ENCODE peak calls at places on chromosomes 5 and 9, in five cellular contexts. S, T, J, E and A are unnamed samples. For H3K79me2, the result is how much of the 10 kb centered on the place peaks cover.

GRCh38 chr5:32278403-32278802 is 34.3 kb downstream of the MTMR12 start:
- DNase-seq in T (no peak), E (no peak), J (no peak), S (no peak), A (peak)

GRCh38 chr5:61207884-61208283 is 45.6 kb upstream of the SMIM15 start:
- DNase-seq in E (no peak), T (no peak), J (no peak), S (no peak), A (peak)

GRCh38 chr9:36396985-36397384 is 3.1 kb downstream of the RNF38 start:
- DNase-seq in J (no peak), E (no peak), T (no peak), S (no peak), A (no peak)

GRCh38 chr9:16986441-16987387 is 116.2 kb upstream of the BNC2 start:
- DNase-seq in E (no peak), S (no peak), T (no peak), J (no peak), A (peak)

GRCh38 chr5:140220698-140221064 is 45.7 kb downstream of the CYSTM1 start:
- DNase-seq in E (no peak), T (no peak), S (no peak), J (no peak), A (no peak)

GRCh38 chr9:80892703-80893102 is 796.6 kb downstream of the TLE1 start:
- DNase-seq in T (no peak), J (no peak), S (no peak), E (no peak), A (no peak)

GRCh38 chr9:81479573-81479972 is 209.8 kb downstream of the TLE1 start:
- DNase-seq in S (no peak), J (no peak), T (no peak), E (no peak), A (no peak)

GRCh38 chr5:38134750-38135330 is 123.5 kb upstream of the EGFLAM start:
- DNase-seq in E (no peak), S (no peak), J (no peak), T (no peak), A (no peak)

GRCh38 chr9:108205276-108205675 is 650.5 kb downstream of the ACTL7B start:
- DNase-seq in T (no peak), S (no peak), E (no peak), J (no peak), A (no peak)

GRCh38 chr5:107812570-107813141 is 141.9 kb upstream of the EFNA5 start:
- DNase-seq in T (no peak), S (no peak), J (no peak), E (no peak), A (peak)

GRCh38 chr9:82606761-82607382 is 456.1 kb downstream of the RASEF start:
- DNase-seq in S (peak), E (no peak), T (peak), J (peak), A (no peak)

GRCh38 chr9:38017149-38017884 is 51.7 kb downstream of the SHB start:
- DNase-seq in S (no peak), T (peak), E (no peak), J (peak), A (peak)

GRCh38 chr5:151155149-151155776 is 2.3 kb downstream of the ANXA6 start:
- DNase-seq in E (no peak), J (no peak), S (peak), T (no peak), A (no peak)

GRCh38 chr9:136223871-136224640 is 19.1 kb upstream of the LHX3 start:
- DNase-seq in J (no peak), T (no peak), E (no peak), S (peak), A (no peak)

GRCh38 chr5:128671861-128672414 is 133.9 kb upstream of the FBN2 start:
- DNase-seq in J (no peak), S (no peak), E (no peak), T (no peak), A (no peak)

GRCh38 chr9:116842658-116843057 is 155.6 kb downstream of the TRIM32 start:
- DNase-seq in T (peak), S (no peak), E (no peak), J (peak), A (no peak)

GRCh38 chr9:110835859-110836271 is 167.3 kb downstream of the MUSK start:
- DNase-seq in J (no peak), S (no peak), E (no peak), T (no peak), A (peak)

GRCh38 chr9:121954477-121955175 is 138.5 kb downstream of the TTLL11 start:
- DNase-seq in S (no peak), T (no peak), E (no peak), J (no peak), A (no peak)

GRCh38 chr9:114894206-114894605 is 36.2 kb downstream of the TNFSF8 start:
- DNase-seq in S (no peak), E (no peak), T (no peak), J (no peak), A (no peak)

GRCh38 chr9:137367506-137368430 is 55.2 kb downstream of the EXD3 start:
- DNase-seq in S (no peak), J (no peak), E (no peak), T (no peak), A (peak)

GRCh38 chr5:172403191-172403794 is 51.0 kb downstream of the SH3PXD2B start:
- DNase-seq in T (peak), E (no peak), S (no peak), J (peak), A (peak)

GRCh38 chr5:41648976-41649375 is 138.6 kb upstream of the PLCXD3 start:
- DNase-seq in T (no peak), E (no peak), S (no peak), J (peak), A (no peak)

GRCh38 chr9:95762322-95762721 is 113.2 kb upstream of the ERCC6L2 start:
- DNase-seq in J (no peak), S (no peak), T (no peak), E (no peak), A (no peak)

GRCh38 chr5:57191163-57191562 is 17.3 kb downstream of the GPBP1 start:
- DNase-seq in E (no peak), S (no peak), T (peak), J (no peak), A (no peak)

GRCh38 chr5:179836225-179837019 is 15.7 kb downstream of the SQSTM1 start:
- DNase-seq in T (no peak), J (no peak), S (no peak), E (no peak), A (peak)

GRCh38 chr5:60597570-60597969 is 102.4 kb downstream of the DEPDC1B start:
- DNase-seq in E (no peak), J (no peak), T (no peak), S (peak), A (no peak)

GRCh38 chr9:127163409-127163808 is 41.0 kb upstream of the ANGPTL2 start:
- DNase-seq in S (peak), T (no peak), E (no peak), J (no peak), A (peak)

GRCh38 chr9:134545213-134546211 is 96.1 kb upstream of the COL5A1 start:
- DNase-seq in J (no peak), T (no peak), S (no peak), E (no peak), A (peak)

GRCh38 chr9:69582018-69582417 is 90.2 kb downstream of the APBA1 start:
- DNase-seq in S (no peak), J (no peak), E (no peak), T (no peak), A (no peak)

GRCh38 chr9:128394404-128395168 is 23.4 kb downstream of the URM1 start:
- DNase-seq in S (no peak), J (peak), T (no peak), E (no peak), A (peak)

GRCh38 chr5:95780597-95780996 is 41.9 kb downstream of the GLRX start:
- DNase-seq in J (no peak), S (no peak), E (no peak), T (no peak), A (no peak)

GRCh38 chr5:8332666-8333444 is 463.9 kb downstream of the MTRR start:
- DNase-seq in J (no peak), E (no peak), T (no peak), S (no peak), A (no peak)

GRCh38 chr5:81852277-81853004 is 101.5 kb upstream of the SSBP2 start:
- DNase-seq in T (peak), E (no peak), J (peak), S (peak), A (no peak)

GRCh38 chr5:1282139-1282992 is 12.5 kb downstream of the TERT start:
- DNase-seq in J (no peak), S (no peak), T (no peak), E (no peak), A (peak)

GRCh38 chr5:72677447-72677846 is 139.0 kb upstream of the TNPO1 start:
- DNase-seq in E (no peak), T (no peak), S (no peak), J (no peak), A (no peak)
- H3K79me2 ChIP-seq in E (under half), T (under half), S (under half), J (under half), A (under half)

GRCh38 chr9:120914953-120915352 is 11.6 kb downstream of the TRAF1 start:
- DNase-seq in T (no peak), E (no peak), S (no peak), J (no peak), A (no peak)

GRCh38 chr9:120915854-120916495 is 10.6 kb downstream of the TRAF1 start:
- DNase-seq in S (peak), E (no peak), J (no peak), T (no peak), A (no peak)

GRCh38 chr9:120917285-120917684 is 9.3 kb downstream of the TRAF1 start:
- DNase-seq in S (no peak), E (no peak), J (no peak), T (no peak), A (no peak)

GRCh38 chr9:120917989-120918630 is 8.5 kb downstream of the TRAF1 start:
- DNase-seq in J (no peak), S (no peak), E (no peak), T (no peak), A (no peak)

GRCh38 chr9:120916573-120916972 is 10.0 kb downstream of the TRAF1 start:
- DNase-seq in T (no peak), E (no peak), S (no peak), J (no peak), A (no peak)
- H3K79me2 ChIP-seq in T (under half), E (under half), S (under half), J (under half), A (under half)

GRCh38 chr5:119290161-119290569 is 65.7 kb upstream of the TNFAIP8 start:
- DNase-seq in E (no peak), J (no peak), S (peak), T (no peak), A (no peak)

GRCh38 chr5:119287547-119288073 is 68.2 kb upstream of the TNFAIP8 start:
- DNase-seq in S (no peak), J (no peak), E (no peak), T (no peak), A (no peak)

GRCh38 chr5:119289413-119289812 is 66.4 kb upstream of the TNFAIP8 start:
- DNase-seq in S (no peak), J (no peak), T (no peak), E (no peak), A (no peak)

GRCh38 chr5:119286516-119287488 is 69.0 kb upstream of the TNFAIP8 start:
- DNase-seq in E (no peak), T (no peak), J (no peak), S (no peak), A (no peak)

DNA sequence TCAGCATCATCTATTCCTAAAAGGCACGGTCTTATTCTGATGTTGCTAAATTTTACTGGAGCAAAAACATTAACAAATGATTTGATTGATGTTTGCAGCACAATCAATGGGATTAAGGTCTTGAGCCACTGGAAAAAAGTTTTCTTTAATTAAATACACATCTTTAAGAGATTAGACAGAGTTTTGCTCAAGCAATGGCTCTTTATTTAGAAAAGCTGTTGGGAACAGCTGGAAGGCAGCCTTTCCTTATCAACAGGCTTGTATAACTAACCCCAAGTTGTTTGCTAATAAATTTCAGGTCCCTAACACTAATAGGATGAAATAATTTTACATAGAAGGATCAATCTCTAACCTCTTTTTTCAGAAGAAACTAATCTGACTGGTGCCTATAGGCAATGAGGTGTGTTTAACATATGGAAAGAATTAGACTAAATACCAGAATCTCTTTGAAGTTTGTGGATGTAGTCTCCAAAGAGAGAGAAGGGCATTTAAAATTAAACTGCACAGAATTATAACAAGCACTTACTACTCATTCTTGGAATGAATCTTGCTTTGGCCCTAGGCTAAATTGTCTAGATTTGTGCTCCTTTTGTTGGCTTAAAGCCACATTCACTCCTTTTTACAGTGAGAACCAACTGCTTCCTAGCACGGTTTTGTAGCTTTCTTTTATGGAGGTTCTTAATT is 67.3 kb upstream of the TNFAIP8 start:
- DNase-seq in T (no peak), J (no peak), E (no peak), S (no peak), A (no peak)
- H3K79me2 ChIP-seq in T (under half), J (under half), E (under half), S (under half), A (under half)

DNA sequence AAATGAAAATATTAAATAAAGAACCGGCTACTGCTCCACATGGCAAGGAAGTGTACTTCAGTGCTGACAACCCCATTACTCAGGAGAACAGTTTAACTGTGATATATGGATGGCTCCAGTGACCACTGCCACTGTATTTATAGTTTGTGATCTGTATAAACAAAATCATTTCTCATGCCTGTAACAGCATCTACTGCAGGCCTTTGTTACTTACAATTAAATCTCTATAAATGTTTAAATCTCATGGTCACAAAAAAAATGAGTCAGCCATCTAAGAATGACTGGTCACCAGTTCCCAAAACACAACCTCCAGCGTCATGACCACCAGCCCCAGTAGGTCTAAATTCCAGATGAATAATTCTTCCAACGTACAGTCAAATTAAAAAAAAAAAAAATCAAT is 24.6 kb downstream of the SERINC5 start:
- DNase-seq in T (no peak), J (no peak), S (no peak), E (no peak), A (peak)
- H3K79me2 ChIP-seq in T (half or more), J (half or more), S (half or more), E (under half), A (half or more)

GRCh38 chr9:78306222-78307076 is 9.5 kb downstream of the PSAT1 start:
- DNase-seq in E (no peak), S (no peak), T (no peak), J (no peak), A (no peak)
- H3K79me2 ChIP-seq in E (under half), S (under half), T (half or more), J (half or more), A (under half)

DNA sequence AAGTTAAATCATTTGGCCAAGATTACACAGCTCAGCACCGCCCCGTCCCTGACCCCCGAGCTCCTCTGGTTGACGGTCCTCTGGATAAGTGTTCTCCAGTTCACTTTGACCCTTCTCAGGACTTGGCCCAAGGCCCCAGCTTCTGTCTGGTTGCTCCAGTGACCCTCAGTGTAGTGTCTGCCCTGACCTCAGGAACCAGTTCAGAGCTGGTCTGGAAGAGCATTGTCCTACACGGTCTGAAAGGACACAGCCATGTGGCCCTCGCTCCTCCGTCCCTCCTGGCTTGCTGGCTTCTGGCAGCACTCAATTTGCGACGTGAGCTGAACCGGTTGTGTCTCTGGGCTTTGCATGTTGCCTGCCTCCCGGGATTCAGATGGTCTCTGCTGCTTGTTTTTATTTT is 71.9 kb downstream of the PPARGC1B start:
- DNase-seq in J (no peak), S (no peak), E (no peak), T (no peak), A (no peak)
- H3K79me2 ChIP-seq in J (under half), S (under half), E (under half), T (under half), A (under half)